ENCODE peak calls at places on chromosomes 13 and 19, in seven cellular contexts. One of them, this sample, is unnamed.

GRCh38 chr19:29400917-29401711 is 124.7 kb upstream of the VSTM2B start:
- DNase-seq in IMR-90: no peak
- DNase-seq in heart right ventricle: no peak
- DNase-seq in hippocampal formation: no peak
- DNase-seq in activated CD4-positive, alpha-beta T cell treated with anti-CD3 and anti-CD28 coated beads for 36 hours: no peak
- DNase-seq in H54: no peak
- DNase-seq in NCI-H2081: no peak
- DNase-seq in this sample: no peak

GRCh38 chr19:7857727-7858701 is 16.2 kb downstream of the PRR36 start:
- DNase-seq in IMR-90: no peak
- DNase-seq in heart right ventricle: no peak
- DNase-seq in hippocampal formation: no peak
- DNase-seq in activated CD4-positive, alpha-beta T cell treated with anti-CD3 and anti-CD28 coated beads for 36 hours: peak
- DNase-seq in H54: no peak
- DNase-seq in NCI-H2081: no peak
- DNase-seq in this sample: no peak

GRCh38 chr19:33532859-33533455 is 11.4 kb upstream of the PEPD start:
- DNase-seq in IMR-90: no peak
- DNase-seq in heart right ventricle: no peak
- DNase-seq in hippocampal formation: no peak
- DNase-seq in activated CD4-positive, alpha-beta T cell treated with anti-CD3 and anti-CD28 coated beads for 36 hours: no peak
- DNase-seq in H54: no peak
- DNase-seq in NCI-H2081: no peak
- DNase-seq in this sample: no peak

GRCh38 chr19:6076675-6077463 is 33.4 kb downstream of the RFX2 start:
- DNase-seq in IMR-90: peak
- DNase-seq in heart right ventricle: no peak
- DNase-seq in hippocampal formation: no peak
- DNase-seq in activated CD4-positive, alpha-beta T cell treated with anti-CD3 and anti-CD28 coated beads for 36 hours: no peak
- DNase-seq in H54: peak
- DNase-seq in NCI-H2081: no peak
- DNase-seq in this sample: no peak

GRCh38 chr19:45477713-45478453 is 10.1 kb downstream of the FOSB start:
- DNase-seq in IMR-90: no peak
- DNase-seq in heart right ventricle: no peak
- DNase-seq in hippocampal formation: no peak
- DNase-seq in activated CD4-positive, alpha-beta T cell treated with anti-CD3 and anti-CD28 coated beads for 36 hours: peak
- DNase-seq in H54: no peak
- DNase-seq in NCI-H2081: peak
- DNase-seq in this sample: no peak

GRCh38 chr13:78608705-78609463 is 5.5 kb upstream of the POU4F1 start:
- DNase-seq in IMR-90: no peak
- DNase-seq in heart right ventricle: no peak
- DNase-seq in hippocampal formation: no peak
- DNase-seq in activated CD4-positive, alpha-beta T cell treated with anti-CD3 and anti-CD28 coated beads for 36 hours: no peak
- DNase-seq in H54: no peak
- DNase-seq in NCI-H2081: no peak
- DNase-seq in this sample: no peak

GRCh38 chr13:100520936-100521765 is 67.4 kb downstream of the GGACT start:
- DNase-seq in IMR-90: no peak
- DNase-seq in heart right ventricle: no peak
- DNase-seq in hippocampal formation: no peak
- DNase-seq in activated CD4-positive, alpha-beta T cell treated with anti-CD3 and anti-CD28 coated beads for 36 hours: no peak
- DNase-seq in H54: no peak
- DNase-seq in NCI-H2081: peak
- DNase-seq in this sample: no peak

GRCh38 chr13:94128430-94128829 is 351.1 kb downstream of the DCT start:
- DNase-seq in IMR-90: no peak
- DNase-seq in heart right ventricle: no peak
- DNase-seq in hippocampal formation: no peak
- DNase-seq in activated CD4-positive, alpha-beta T cell treated with anti-CD3 and anti-CD28 coated beads for 36 hours: no peak
- DNase-seq in H54: no peak
- DNase-seq in NCI-H2081: peak
- DNase-seq in this sample: no peak

GRCh38 chr13:110524484-110525254 is 36.9 kb downstream of the RAB20 start:
- DNase-seq in IMR-90: no peak
- DNase-seq in heart right ventricle: peak
- DNase-seq in hippocampal formation: no peak
- DNase-seq in activated CD4-positive, alpha-beta T cell treated with anti-CD3 and anti-CD28 coated beads for 36 hours: no peak
- DNase-seq in H54: peak
- DNase-seq in NCI-H2081: peak
- DNase-seq in this sample: no peak

GRCh38 chr19:8240274-8241229 is 31.4 kb downstream of the CERS4 start:
- DNase-seq in IMR-90: peak
- DNase-seq in heart right ventricle: peak
- DNase-seq in hippocampal formation: peak
- DNase-seq in activated CD4-positive, alpha-beta T cell treated with anti-CD3 and anti-CD28 coated beads for 36 hours: peak
- DNase-seq in H54: peak
- DNase-seq in NCI-H2081: no peak
- DNase-seq in this sample: peak

GRCh38 chr19:2193807-2194206 is 30.1 kb downstream of the DOT1L start:
- DNase-seq in IMR-90: no peak
- DNase-seq in heart right ventricle: no peak
- DNase-seq in hippocampal formation: no peak
- DNase-seq in activated CD4-positive, alpha-beta T cell treated with anti-CD3 and anti-CD28 coated beads for 36 hours: no peak
- DNase-seq in H54: no peak
- DNase-seq in NCI-H2081: no peak
- DNase-seq in this sample: no peak

GRCh38 chr19:28999733-29000433 is 213.1 kb downstream of the UQCRFS1 start:
- DNase-seq in IMR-90: no peak
- DNase-seq in heart right ventricle: no peak
- DNase-seq in hippocampal formation: no peak
- DNase-seq in activated CD4-positive, alpha-beta T cell treated with anti-CD3 and anti-CD28 coated beads for 36 hours: no peak
- DNase-seq in H54: no peak
- DNase-seq in NCI-H2081: no peak
- DNase-seq in this sample: no peak

GRCh38 chr13:113109151-113110047 is 3.8 kb downstream of the F7 start:
- DNase-seq in IMR-90: no peak
- DNase-seq in heart right ventricle: no peak
- DNase-seq in hippocampal formation: no peak
- DNase-seq in activated CD4-positive, alpha-beta T cell treated with anti-CD3 and anti-CD28 coated beads for 36 hours: peak
- DNase-seq in H54: no peak
- DNase-seq in NCI-H2081: no peak
- DNase-seq in this sample: no peak

GRCh38 chr13:52892925-52893324 is 44.5 kb upstream of the PCDH8 start:
- DNase-seq in IMR-90: no peak
- DNase-seq in heart right ventricle: no peak
- DNase-seq in hippocampal formation: no peak
- DNase-seq in activated CD4-positive, alpha-beta T cell treated with anti-CD3 and anti-CD28 coated beads for 36 hours: no peak
- DNase-seq in H54: peak
- DNase-seq in NCI-H2081: no peak
- DNase-seq in this sample: no peak

GRCh38 chr13:45674908-45675307 is 27.2 kb upstream of the CBY2 start:
- DNase-seq in IMR-90: peak
- DNase-seq in heart right ventricle: no peak
- DNase-seq in hippocampal formation: no peak
- DNase-seq in activated CD4-positive, alpha-beta T cell treated with anti-CD3 and anti-CD28 coated beads for 36 hours: no peak
- DNase-seq in H54: no peak
- DNase-seq in NCI-H2081: no peak
- DNase-seq in this sample: no peak

GRCh38 chr19:17220207-17220758 is 5.1 kb downstream of the USE1 start:
- DNase-seq in IMR-90: peak
- DNase-seq in heart right ventricle: no peak
- DNase-seq in hippocampal formation: no peak
- DNase-seq in activated CD4-positive, alpha-beta T cell treated with anti-CD3 and anti-CD28 coated beads for 36 hours: peak
- DNase-seq in H54: peak
- DNase-seq in NCI-H2081: no peak
- DNase-seq in this sample: no peak

GRCh38 chr13:51848674-51849073 is 3.7 kb upstream of the TMEM272 start:
- DNase-seq in IMR-90: peak
- DNase-seq in heart right ventricle: no peak
- DNase-seq in hippocampal formation: no peak
- DNase-seq in activated CD4-positive, alpha-beta T cell treated with anti-CD3 and anti-CD28 coated beads for 36 hours: no peak
- DNase-seq in H54: no peak
- DNase-seq in NCI-H2081: no peak
- DNase-seq in this sample: no peak

GRCh38 chr13:86572115-86572514 is 772.9 kb upstream of the SLITRK6 start:
- DNase-seq in IMR-90: peak
- DNase-seq in heart right ventricle: no peak
- DNase-seq in hippocampal formation: no peak
- DNase-seq in activated CD4-positive, alpha-beta T cell treated with anti-CD3 and anti-CD28 coated beads for 36 hours: no peak
- DNase-seq in H54: peak
- DNase-seq in NCI-H2081: no peak
- DNase-seq in this sample: no peak

GRCh38 chr13:28100149-28101121 is at the start of gene FLT3:
- DNase-seq in IMR-90: peak
- DNase-seq in heart right ventricle: peak
- DNase-seq in hippocampal formation: no peak
- DNase-seq in activated CD4-positive, alpha-beta T cell treated with anti-CD3 and anti-CD28 coated beads for 36 hours: peak
- DNase-seq in H54: no peak
- DNase-seq in NCI-H2081: peak
- DNase-seq in this sample: no peak

GRCh38 chr19:58562126-58563033 is 4.0 kb upstream of the UBE2M start:
- DNase-seq in IMR-90: peak
- DNase-seq in heart right ventricle: peak
- DNase-seq in hippocampal formation: no peak
- DNase-seq in activated CD4-positive, alpha-beta T cell treated with anti-CD3 and anti-CD28 coated beads for 36 hours: peak
- DNase-seq in H54: no peak
- DNase-seq in NCI-H2081: no peak
- DNase-seq in this sample: no peak

GRCh38 chr19:29760752-29761502 is 45.9 kb upstream of the C19orf12 start:
- DNase-seq in IMR-90: no peak
- DNase-seq in heart right ventricle: no peak
- DNase-seq in hippocampal formation: no peak
- DNase-seq in activated CD4-positive, alpha-beta T cell treated with anti-CD3 and anti-CD28 coated beads for 36 hours: no peak
- DNase-seq in H54: no peak
- DNase-seq in NCI-H2081: no peak
- DNase-seq in this sample: no peak

GRCh38 chr19:38647966-38648788 is 728 bp downstream of the ACTN4 start:
- DNase-seq in IMR-90: no peak
- DNase-seq in heart right ventricle: no peak
- DNase-seq in hippocampal formation: no peak
- DNase-seq in activated CD4-positive, alpha-beta T cell treated with anti-CD3 and anti-CD28 coated beads for 36 hours: no peak
- DNase-seq in H54: no peak
- DNase-seq in NCI-H2081: no peak
- DNase-seq in this sample: no peak

GRCh38 chr13:80030491-80030890 is 310.4 kb downstream of the SPRY2 start:
- DNase-seq in IMR-90: no peak
- DNase-seq in heart right ventricle: no peak
- DNase-seq in hippocampal formation: peak
- DNase-seq in activated CD4-positive, alpha-beta T cell treated with anti-CD3 and anti-CD28 coated beads for 36 hours: no peak
- DNase-seq in H54: no peak
- DNase-seq in NCI-H2081: peak
- DNase-seq in this sample: no peak

GRCh38 chr13:85771856-85772255 is 27.4 kb downstream of the SLITRK6 start:
- DNase-seq in IMR-90: peak
- DNase-seq in heart right ventricle: no peak
- DNase-seq in hippocampal formation: no peak
- DNase-seq in activated CD4-positive, alpha-beta T cell treated with anti-CD3 and anti-CD28 coated beads for 36 hours: no peak
- DNase-seq in H54: no peak
- DNase-seq in NCI-H2081: peak
- DNase-seq in this sample: no peak

GRCh38 chr19:18366027-18366435 is 19.9 kb upstream of the GDF15 start:
- DNase-seq in IMR-90: no peak
- DNase-seq in heart right ventricle: no peak
- DNase-seq in hippocampal formation: no peak
- DNase-seq in activated CD4-positive, alpha-beta T cell treated with anti-CD3 and anti-CD28 coated beads for 36 hours: no peak
- DNase-seq in H54: no peak
- DNase-seq in NCI-H2081: no peak
- DNase-seq in this sample: no peak

GRCh38 chr19:1402411-1403070 is 1.2 kb upstream of the GAMT start:
- DNase-seq in IMR-90: no peak
- DNase-seq in heart right ventricle: no peak
- DNase-seq in hippocampal formation: no peak
- DNase-seq in activated CD4-positive, alpha-beta T cell treated with anti-CD3 and anti-CD28 coated beads for 36 hours: no peak
- DNase-seq in H54: no peak
- DNase-seq in NCI-H2081: no peak
- DNase-seq in this sample: no peak

GRCh38 chr19:40689339-40690049 is 957 bp downstream of the NUMBL start:
- DNase-seq in IMR-90: no peak
- DNase-seq in heart right ventricle: peak
- DNase-seq in hippocampal formation: no peak
- DNase-seq in activated CD4-positive, alpha-beta T cell treated with anti-CD3 and anti-CD28 coated beads for 36 hours: peak
- DNase-seq in H54: no peak
- DNase-seq in NCI-H2081: no peak
- DNase-seq in this sample: no peak

GRCh38 chr19:47447470-47448359 is 24.0 kb downstream of the SLC8A2 start:
- DNase-seq in IMR-90: peak
- DNase-seq in heart right ventricle: peak
- DNase-seq in hippocampal formation: no peak
- DNase-seq in activated CD4-positive, alpha-beta T cell treated with anti-CD3 and anti-CD28 coated beads for 36 hours: peak
- DNase-seq in H54: no peak
- DNase-seq in NCI-H2081: peak
- DNase-seq in this sample: peak

GRCh38 chr13:27295096-27295495 is 24.5 kb downstream of the RASL11A start:
- DNase-seq in IMR-90: no peak
- DNase-seq in heart right ventricle: no peak
- DNase-seq in hippocampal formation: no peak
- DNase-seq in activated CD4-positive, alpha-beta T cell treated with anti-CD3 and anti-CD28 coated beads for 36 hours: peak
- DNase-seq in H54: no peak
- DNase-seq in NCI-H2081: no peak
- DNase-seq in this sample: no peak

GRCh38 chr13:42814868-42815267 is 33.5 kb downstream of the FAM216B start:
- DNase-seq in IMR-90: peak
- DNase-seq in heart right ventricle: no peak
- DNase-seq in hippocampal formation: no peak
- DNase-seq in activated CD4-positive, alpha-beta T cell treated with anti-CD3 and anti-CD28 coated beads for 36 hours: no peak
- DNase-seq in H54: no peak
- DNase-seq in NCI-H2081: no peak
- DNase-seq in this sample: no peak

GRCh38 chr19:28023064-28023463 is 1189.9 kb downstream of the UQCRFS1 start:
- DNase-seq in IMR-90: no peak
- DNase-seq in heart right ventricle: no peak
- DNase-seq in hippocampal formation: no peak
- DNase-seq in activated CD4-positive, alpha-beta T cell treated with anti-CD3 and anti-CD28 coated beads for 36 hours: no peak
- DNase-seq in H54: no peak
- DNase-seq in NCI-H2081: no peak
- DNase-seq in this sample: no peak

GRCh38 chr13:31767175-31767900 is 28.0 kb downstream of the RXFP2 start:
- DNase-seq in IMR-90: peak
- DNase-seq in heart right ventricle: no peak
- DNase-seq in hippocampal formation: no peak
- DNase-seq in activated CD4-positive, alpha-beta T cell treated with anti-CD3 and anti-CD28 coated beads for 36 hours: no peak
- DNase-seq in H54: peak
- DNase-seq in NCI-H2081: no peak
- DNase-seq in this sample: no peak

GRCh38 chr13:108031859-108032258 is 183.5 kb downstream of the LIG4 start:
- DNase-seq in IMR-90: no peak
- DNase-seq in heart right ventricle: no peak
- DNase-seq in hippocampal formation: no peak
- DNase-seq in activated CD4-positive, alpha-beta T cell treated with anti-CD3 and anti-CD28 coated beads for 36 hours: no peak
- DNase-seq in H54: no peak
- DNase-seq in NCI-H2081: no peak
- DNase-seq in this sample: no peak

GRCh38 chr13:26509491-26509890 is 48.0 kb upstream of the WASF3 start:
- DNase-seq in IMR-90: no peak
- DNase-seq in heart right ventricle: no peak
- DNase-seq in hippocampal formation: no peak
- DNase-seq in activated CD4-positive, alpha-beta T cell treated with anti-CD3 and anti-CD28 coated beads for 36 hours: no peak
- DNase-seq in H54: no peak
- DNase-seq in NCI-H2081: no peak
- DNase-seq in this sample: no peak

GRCh38 chr13:95783747-95784146 is 106.8 kb downstream of the DNAJC3 start:
- DNase-seq in IMR-90: no peak
- DNase-seq in heart right ventricle: no peak
- DNase-seq in hippocampal formation: no peak
- DNase-seq in activated CD4-positive, alpha-beta T cell treated with anti-CD3 and anti-CD28 coated beads for 36 hours: no peak
- DNase-seq in H54: no peak
- DNase-seq in NCI-H2081: no peak
- DNase-seq in this sample: no peak

GRCh38 chr19:13953021-13953531 is 767 bp downstream of the DCAF15 start:
- DNase-seq in IMR-90: peak
- DNase-seq in heart right ventricle: no peak
- DNase-seq in hippocampal formation: no peak
- DNase-seq in activated CD4-positive, alpha-beta T cell treated with anti-CD3 and anti-CD28 coated beads for 36 hours: no peak
- DNase-seq in H54: peak
- DNase-seq in NCI-H2081: no peak
- DNase-seq in this sample: peak

GRCh38 chr13:39825886-39826285 is 170.4 kb downstream of the COG6 start:
- DNase-seq in IMR-90: no peak
- DNase-seq in heart right ventricle: no peak
- DNase-seq in hippocampal formation: no peak
- DNase-seq in activated CD4-positive, alpha-beta T cell treated with anti-CD3 and anti-CD28 coated beads for 36 hours: no peak
- DNase-seq in H54: no peak
- DNase-seq in NCI-H2081: no peak
- DNase-seq in this sample: no peak

This sample was measured in central memory CD8-positive, alpha-beta T cell.